ENCODE peak calls at places on chromosomes 1 and 21, in four cellular contexts. D is activated T-cell treated with anti-CD3 and anti-CD28 coated beads for 24 hours, W is ELR, G is astrocyte. C is an unnamed sample.

GRCh38 chr1:163076981-163077761 is 8.0 kb downstream of the RGS4 start:
- DNase-seq in D (no peak), W (no peak), G (peak), C (no peak)

GRCh38 chr1:3221112-3222041 is 152.4 kb downstream of the PRDM16 start:
- DNase-seq in D (no peak), W (no peak), G (no peak), C (no peak)

GRCh38 chr1:167333703-167334102 is 113.0 kb downstream of the POU2F1 start:
- DNase-seq in D (no peak), W (no peak), G (no peak), C (no peak)

GRCh38 chr21:33362044-33362555 is 37.3 kb downstream of the IFNAR1 start:
- DNase-seq in D (peak), W (no peak), G (no peak), C (no peak)

GRCh38 chr1:94726981-94727685 is 93.0 kb upstream of the SLC44A3 start:
- DNase-seq in D (no peak), W (no peak), G (no peak), C (no peak)

GRCh38 chr1:12114340-12114683 is 51.2 kb downstream of the TNFRSF8 start:
- DNase-seq in D (no peak), W (no peak), G (no peak), C (no peak)

GRCh38 chr1:167617100-167617949 is 12.7 kb upstream of the RCSD1 start:
- DNase-seq in D (no peak), W (peak), G (peak), C (no peak)

GRCh38 chr1:58352476-58353092 is 193.9 kb downstream of the OMA1 start:
- DNase-seq in D (no peak), W (no peak), G (no peak), C (no peak)

GRCh38 chr1:51417496-51418383 is 87.4 kb upstream of the TTC39A start:
- DNase-seq in D (no peak), W (peak), G (peak), C (no peak)

GRCh38 chr1:205430631-205431305 is 8.9 kb upstream of the LEMD1 start:
- DNase-seq in D (peak), W (peak), G (peak), C (peak)

GRCh38 chr1:184892116-184892515 is 82.2 kb downstream of the NIBAN1 start:
- DNase-seq in D (no peak), W (peak), G (no peak), C (no peak)

GRCh38 chr1:25766721-25767436 is 33.1 kb upstream of the SELENON start:
- DNase-seq in D (no peak), W (no peak), G (no peak), C (no peak)

GRCh38 chr1:92544756-92545165 is 58.0 kb upstream of the GFI1 start:
- DNase-seq in D (no peak), W (no peak), G (peak), C (no peak)

GRCh38 chr1:167905182-167905581 is 8.8 kb downstream of the ADCY10 start:
- DNase-seq in D (no peak), W (peak), G (peak), C (peak)

GRCh38 chr1:237124856-237125462 is 83.0 kb downstream of the RYR2 start:
- DNase-seq in D (no peak), W (peak), G (no peak), C (no peak)

GRCh38 chr1:235599536-235599935 is 50.0 kb downstream of the GNG4 start:
- DNase-seq in D (no peak), W (no peak), G (no peak), C (no peak)

GRCh38 chr1:111569913-111570312 is 49.7 kb upstream of the RAP1A start:
- DNase-seq in D (no peak), W (no peak), G (no peak), C (no peak)

GRCh38 chr1:14476170-14476955 is 122.1 kb upstream of the KAZN start:
- DNase-seq in D (no peak), W (no peak), G (peak), C (no peak)

C was measured in neural crest cell.